ENCODE peak calls at places on chromosomes 5 and 9, in five cellular contexts. J, U, L, T and H are unnamed samples.

GRCh38 chr9:96478829-96479371 is 28.9 kb downstream of the HABP4 start:
- DNase-seq in L (no peak), J (no peak), T (no peak), U (no peak), H (no peak)

GRCh38 chr9:99266136-99267023 is 44.3 kb downstream of the SEC61B start:
- DNase-seq in U (peak), T (peak), J (peak), L (peak), H (peak)

GRCh38 chr5:135399838-135400542 is 959 bp upstream of the MACROH2A1 start:
- DNase-seq in U (no peak), T (no peak), L (no peak), J (no peak), H (no peak)

GRCh38 chr9:121989010-121989409 is 104.1 kb downstream of the TTLL11 start:
- DNase-seq in T (no peak), L (no peak), U (no peak), J (no peak), H (no peak)

GRCh38 chr9:8764041-8764440 is 964.5 kb upstream of the DMAC1 start:
- DNase-seq in L (no peak), U (no peak), T (no peak), J (no peak), H (no peak)

GRCh38 chr9:407255-407654 is 192.6 kb downstream of the DOCK8 start:
- DNase-seq in U (no peak), T (no peak), L (no peak), J (no peak), H (no peak)

GRCh38 chr5:31083364-31083763 is 110.1 kb upstream of the CDH6 start:
- DNase-seq in U (no peak), J (no peak), T (no peak), L (no peak), H (no peak)

GRCh38 chr9:21334603-21334968 is 618 bp downstream of the KLHL9 start:
- DNase-seq in T (no peak), U (peak), L (no peak), J (no peak), H (no peak)

GRCh38 chr9:123318961-123319421 is 37.0 kb upstream of the CRB2 start:
- DNase-seq in T (peak), L (no peak), J (peak), U (no peak), H (peak)

GRCh38 chr9:19614294-19614693 is 174.5 kb downstream of the SLC24A2 start:
- DNase-seq in J (no peak), U (no peak), T (no peak), L (no peak), H (no peak)

GRCh38 chr5:16304846-16305245 is 125.3 kb upstream of the MARCHF11 start:
- DNase-seq in T (no peak), L (no peak), J (no peak), U (no peak), H (no peak)

GRCh38 chr5:68074633-68075032 is 140.9 kb upstream of the PIK3R1 start:
- DNase-seq in T (no peak), L (no peak), J (no peak), U (no peak), H (no peak)

GRCh38 chr5:126686451-126687126 is 85.8 kb downstream of the PHAX start:
- DNase-seq in L (no peak), T (no peak), J (no peak), U (no peak), H (no peak)

GRCh38 chr9:108161520-108161919 is 672.0 kb upstream of the KLF4 start:
- DNase-seq in L (no peak), J (no peak), T (no peak), U (no peak), H (no peak)

GRCh38 chr5:95162231-95162992 is 122.5 kb downstream of the MCTP1 start:
- DNase-seq in L (no peak), J (no peak), T (no peak), U (no peak), H (no peak)

GRCh38 chr9:121811140-121811539 is 159.7 kb downstream of the DAB2IP start:
- DNase-seq in L (peak), U (no peak), J (no peak), T (no peak), H (no peak)

GRCh38 chr9:18255747-18256146 is 218.2 kb upstream of the ADAMTSL1 start:
- DNase-seq in U (no peak), L (no peak), J (no peak), T (no peak), H (no peak)

GRCh38 chr5:159442210-159442850 is 112.0 kb upstream of the IL12B start:
- DNase-seq in L (no peak), J (peak), T (no peak), U (no peak), H (no peak)

GRCh38 chr5:27083763-27084420 is 45.5 kb upstream of the CDH9 start:
- DNase-seq in T (no peak), J (no peak), L (no peak), U (no peak), H (no peak)

GRCh38 chr5:140253985-140254384 is 48.9 kb downstream of the PFDN1 start:
- DNase-seq in L (no peak), T (peak), U (no peak), J (no peak), H (peak)

GRCh38 chr5:148255456-148255855 is 13.1 kb upstream of the SPINK13 start:
- DNase-seq in L (no peak), T (no peak), U (no peak), J (no peak), H (no peak)

GRCh38 chr5:15650266-15650665 is 150.3 kb downstream of the FBXL7 start:
- DNase-seq in U (no peak), T (no peak), L (no peak), J (no peak), H (no peak)

GRCh38 chr9:108019821-108020220 is 530.3 kb upstream of the KLF4 start:
- DNase-seq in U (no peak), J (no peak), L (no peak), T (no peak), H (no peak)

GRCh38 chr5:73438897-73439470 is 9.6 kb downstream of the FOXD1 start:
- DNase-seq in L (no peak), J (no peak), U (no peak), T (no peak), H (no peak)

GRCh38 chr5:53359906-53360305 is 120.5 kb upstream of the FST start:
- DNase-seq in T (no peak), U (no peak), L (no peak), J (no peak), H (no peak)

GRCh38 chr5:66952153-66952552 is 244.4 kb downstream of the CD180 start:
- DNase-seq in J (no peak), L (no peak), U (no peak), T (no peak), H (no peak)

GRCh38 chr9:18260527-18260926 is 213.4 kb upstream of the ADAMTSL1 start:
- DNase-seq in U (no peak), J (no peak), T (no peak), L (no peak), H (no peak)

GRCh38 chr5:19035816-19036215 is 952.2 kb downstream of the CDH18 start:
- DNase-seq in J (no peak), U (no peak), L (no peak), T (no peak), H (no peak)

GRCh38 chr5:32301891-32302290 is 10.8 kb downstream of the MTMR12 start:
- DNase-seq in U (no peak), J (no peak), L (no peak), T (no peak), H (no peak)

GRCh38 chr5:32297181-32298055 is 15.3 kb downstream of the MTMR12 start:
- DNase-seq in U (no peak), L (no peak), J (no peak), T (no peak), H (no peak)

GRCh38 chr5:32302822-32303754 is 9.7 kb downstream of the MTMR12 start:
- DNase-seq in U (no peak), L (no peak), T (no peak), J (no peak), H (no peak)

GRCh38 chr5:32299059-32299677 is 13.6 kb downstream of the MTMR12 start:
- DNase-seq in T (no peak), U (no peak), J (no peak), L (no peak), H (no peak)

DNA sequence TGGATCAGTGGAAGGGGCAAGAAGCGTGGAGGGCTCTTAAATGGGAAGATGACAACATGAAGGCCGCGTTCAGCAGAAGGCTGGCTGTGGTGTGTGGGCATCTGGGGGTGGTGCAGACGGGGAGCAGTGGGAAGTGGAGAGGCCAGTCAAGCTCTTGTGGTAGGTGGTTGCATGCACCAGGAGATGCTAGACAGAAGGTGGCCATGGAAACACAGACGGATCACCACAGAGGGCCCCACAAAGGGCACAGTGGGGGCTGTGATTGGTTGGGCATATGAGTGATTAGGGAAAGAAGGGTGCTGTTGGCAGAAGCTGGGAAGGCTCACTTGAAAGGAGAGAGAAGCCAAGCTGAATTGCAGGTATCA is 14.7 kb downstream of the MTMR12 start:
- DNase-seq in L (no peak), J (no peak), U (no peak), T (no peak), H (no peak)
- H3K27ac ChIP-seq in L (no peak), J (no peak), U (no peak), T (no peak), H (no peak)

DNA sequence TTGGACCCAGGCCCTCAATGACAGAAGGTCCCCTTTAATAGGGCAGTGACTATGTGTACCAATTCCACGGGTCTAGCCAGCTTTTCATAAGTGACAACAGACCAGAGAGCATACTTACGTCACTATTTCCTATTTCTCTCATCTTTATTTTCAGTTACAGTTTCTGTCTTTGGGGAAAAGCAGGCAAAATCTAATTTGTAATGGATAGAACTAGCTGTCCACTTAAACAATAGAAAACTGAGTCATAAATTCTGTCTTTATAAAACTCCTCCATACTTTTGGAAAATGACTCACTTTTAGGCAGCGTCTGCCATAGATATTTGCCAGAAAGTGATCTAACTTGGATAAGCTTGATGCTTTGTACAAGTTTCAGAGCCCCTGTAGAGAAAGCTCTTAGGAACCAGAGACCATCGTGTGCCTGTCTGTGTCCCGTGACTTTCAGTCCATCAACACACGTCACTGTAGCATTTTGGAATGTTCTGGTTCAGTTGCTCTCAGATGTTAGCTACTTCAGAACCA is 101.9 kb downstream of the F2RL2 start:
- DNase-seq in L (no peak), U (no peak), J (no peak), T (no peak), H (no peak)
- TF ChIP-seq POLR2A in L (no peak), U (no peak), J (no peak), T (no peak), H (no peak)

DNA sequence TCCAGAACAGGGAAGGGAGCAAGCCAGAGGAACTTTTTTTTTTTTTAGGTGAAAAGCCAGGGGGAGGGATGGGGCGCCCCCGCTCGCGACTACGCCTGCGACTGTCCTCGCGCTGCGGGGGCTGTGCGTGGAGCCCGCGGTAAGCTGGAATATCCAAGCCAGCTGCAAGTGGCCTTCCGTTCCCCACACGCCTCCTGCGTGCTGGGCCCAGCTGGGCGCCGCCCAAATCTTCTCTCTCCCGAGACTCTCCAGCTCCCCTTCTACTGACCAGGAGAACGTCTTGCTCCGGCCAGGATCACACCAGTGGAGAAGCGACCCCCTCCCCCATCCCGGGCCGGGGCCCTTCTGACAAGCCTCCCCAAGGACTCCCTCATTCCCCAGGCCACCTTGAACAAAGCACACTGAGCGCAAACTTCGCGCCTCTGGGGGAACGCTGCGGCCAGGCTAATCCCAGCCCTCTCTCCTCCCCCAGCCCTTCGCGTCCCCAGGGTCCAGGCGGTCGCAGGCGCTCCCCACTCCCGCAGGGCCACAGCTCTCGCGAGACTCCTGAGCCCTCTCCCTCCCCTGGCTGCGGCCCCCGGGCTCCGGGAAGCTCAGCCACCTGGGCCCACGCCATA is 6.6 kb downstream of the BARX1 start:
- DNase-seq in L (no peak), T (no peak), U (no peak), J (no peak), H (no peak)
- H3K4me3 ChIP-seq in L (no peak), T (no peak), U (no peak), J (no peak), H (no peak)

DNA sequence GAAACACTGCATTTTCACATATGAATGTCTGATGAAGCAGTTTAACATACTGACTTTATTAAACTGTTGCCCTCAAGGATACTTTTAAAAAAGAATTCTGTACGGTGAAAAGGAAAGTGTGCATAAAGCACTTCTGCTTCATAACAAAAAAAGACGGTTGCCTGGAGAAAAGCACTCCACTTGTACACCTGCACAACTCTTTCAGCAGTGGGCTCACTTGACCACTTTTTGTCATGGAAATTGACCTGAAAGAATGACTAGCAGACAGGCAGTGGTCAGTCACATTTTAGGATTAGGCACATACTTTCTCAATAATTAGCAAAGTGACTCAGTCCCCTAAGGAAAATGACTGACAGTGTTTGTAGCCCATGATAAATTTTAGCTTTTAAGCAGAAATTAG is 169.4 kb downstream of the FANCC start:
- DNase-seq in U (no peak), J (no peak), L (no peak), T (no peak), H (no peak)
- H3K27ac ChIP-seq in U (no peak), J (no peak), L (peak), T (no peak), H (peak)

DNA sequence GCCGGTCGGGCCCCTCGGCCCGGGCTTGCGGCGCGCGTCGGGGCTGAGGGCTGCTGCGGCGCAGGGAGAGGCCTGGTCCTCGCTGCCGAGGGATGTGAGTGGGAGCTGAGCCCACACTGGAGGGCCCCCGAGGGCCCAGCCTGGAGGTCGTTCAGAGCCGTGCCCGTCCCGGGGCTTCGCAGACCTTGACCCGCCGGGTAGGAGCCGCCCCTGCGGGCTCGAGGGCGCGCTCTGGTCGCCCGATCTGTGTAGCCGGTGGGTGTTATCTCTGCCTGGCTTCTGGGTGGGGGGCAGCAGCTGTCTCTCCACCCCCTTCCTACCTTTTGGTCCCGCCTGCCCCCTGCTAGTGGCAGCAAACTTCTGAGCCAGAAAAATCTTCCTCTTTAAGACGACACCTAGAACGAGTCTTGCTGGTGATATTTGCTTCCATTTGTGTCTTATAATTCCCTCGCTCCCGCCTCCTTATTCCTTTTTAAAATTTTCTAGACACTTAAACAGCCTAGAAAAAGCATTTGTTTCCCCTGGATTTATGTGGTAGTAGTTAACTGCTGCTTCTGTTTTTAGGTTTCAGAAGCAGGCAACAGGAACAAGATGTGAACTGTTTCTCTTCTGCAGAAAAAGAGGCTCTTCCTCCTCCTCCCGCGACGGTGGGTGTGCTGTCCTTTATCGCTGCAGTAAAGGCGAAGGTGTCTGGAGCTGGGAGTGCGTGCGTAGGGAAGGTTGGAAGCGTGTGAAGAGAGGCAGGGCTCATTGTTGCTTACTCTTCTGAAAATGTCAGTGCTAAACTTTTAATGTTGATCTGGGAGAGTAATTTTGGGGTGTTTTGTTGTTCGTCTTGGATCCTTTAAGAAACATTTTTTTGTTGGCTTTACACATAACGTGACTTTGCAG is 549 bp downstream of the JAK2 start:
- DNase-seq in L (peak), U (peak), J (peak), T (peak), H (peak)
- TF ChIP-seq POLR2A in L (no peak), U (no peak), J (no peak), T (no peak), H (no peak)